ENCODE peak calls at places on chromosomes 6 and 20, in four cellular contexts. P is WTC11, R is K562, X is SK-N-SH. E is an unnamed sample.

GRCh38 chr20:46192376-46192944 is 74.3 kb downstream of the CD40 start:
- DNase-seq in P (no peak), R (no peak), X (peak; percentile 89), E (no peak)

GRCh38 chr20:33531047-33531877 is 41.4 kb downstream of the CBFA2T2 start:
- DNase-seq in P (no peak), R (no peak), X (peak; percentile 47), E (no peak)

GRCh38 chr6:134921980-134922313 is 28.0 kb downstream of the ALDH8A1 start:
- DNase-seq in P (no peak), R (no peak), X (no peak), E (no peak)

GRCh38 chr6:142824491-142824890 is 120.5 kb downstream of the HIVEP2 start:
- DNase-seq in P (no peak), R (no peak), X (no peak), E (no peak)

GRCh38 chr20:59518881-59519706 is 85.2 kb upstream of the PHACTR3 start:
- DNase-seq in P (peak; percentile 54), R (peak; percentile 50), X (peak; percentile 73), E (peak; percentile 62)

GRCh38 chr6:113102761-113103160 is 754.4 kb upstream of the MARCKS start:
- DNase-seq in P (no peak), R (no peak), X (no peak), E (no peak)

GRCh38 chr6:35065441-35065800 is 75.7 kb downstream of the TCP11 start:
- DNase-seq in P (no peak), R (no peak), X (no peak), E (no peak)

GRCh38 chr6:141526985-141527384 is 605.7 kb upstream of the GJE1 start:
- DNase-seq in P (no peak), R (no peak), X (no peak), E (no peak)

GRCh38 chr6:135319819-135320218 is 138.7 kb downstream of the MYB start:
- DNase-seq in P (no peak), R (no peak), X (no peak), E (no peak)

GRCh38 chr6:22838346-22838745 is 269.0 kb downstream of the HDGFL1 start:
- DNase-seq in P (no peak), R (no peak), X (no peak), E (no peak)

GRCh38 chr6:25006565-25007001 is 70.8 kb upstream of the RIPOR2 start:
- DNase-seq in P (no peak), R (peak; percentile 16), X (no peak), E (no peak)

GRCh38 chr20:41369673-41370072 is 3.1 kb upstream of the EMILIN3 start:
- DNase-seq in P (no peak), R (no peak), X (no peak), E (no peak)

GRCh38 chr6:11275598-11275997 is 43.1 kb upstream of the NEDD9 start:
- DNase-seq in P (no peak), R (no peak), X (no peak), E (no peak)

GRCh38 chr20:33783818-33784217 is 27.3 kb upstream of the CHMP4B start:
- DNase-seq in P (no peak), R (no peak), X (no peak), E (no peak)

GRCh38 chr6:89987830-89988229 is 93.6 kb downstream of the GJA10 start:
- DNase-seq in P (no peak), R (no peak), X (no peak), E (no peak)

GRCh38 chr6:89268776-89269175 is 46.3 kb downstream of the GABRR2 start:
- DNase-seq in P (no peak), R (peak; percentile 13), X (no peak), E (no peak)

GRCh38 chr20:58893355-58894151 is 41.0 kb downstream of the GNAS start:
- DNase-seq in P (no peak), R (peak; percentile 52), X (no peak), E (no peak)

GRCh38 chr20:57414867-57415592 is 23.8 kb downstream of the RBM38 start:
- DNase-seq in P (no peak), R (peak; percentile 77), X (no peak), E (no peak)

GRCh38 chr6:165718486-165718885 is 55.4 kb upstream of the PDE10A start:
- DNase-seq in P (no peak), R (no peak), X (no peak), E (no peak)

GRCh38 chr20:38187512-38187911 is 22.4 kb upstream of the TGM2 start:
- DNase-seq in P (peak; percentile 47), R (peak; percentile 39), X (no peak), E (no peak)

GRCh38 chr6:127118505-127119360 is at the start of gene RSPO3:
- DNase-seq in P (peak; percentile 52), R (no peak), X (peak; percentile 44), E (peak; percentile 79)

GRCh38 chr6:14983599-14984296 is 262.1 kb upstream of the JARID2 start:
- DNase-seq in P (no peak), R (no peak), X (no peak), E (no peak)

GRCh38 chr6:72861935-72862432 is 240.1 kb downstream of the KCNQ5 start:
- DNase-seq in P (no peak), R (no peak), X (no peak), E (no peak)

GRCh38 chr6:121838842-121839241 is 403.4 kb downstream of the GJA1 start:
- DNase-seq in P (no peak), R (no peak), X (no peak), E (no peak)

GRCh38 chr6:150435832-150436231 is 67.0 kb downstream of the IYD start:
- DNase-seq in P (no peak), R (peak; percentile 35), X (no peak), E (no peak)

GRCh38 chr6:168088161-168089106 is 9.4 kb upstream of the FRMD1 start:
- DNase-seq in P (peak; percentile 51), R (no peak), X (no peak), E (no peak)

GRCh38 chr6:113662688-113663333 is 194.3 kb upstream of the MARCKS start:
- DNase-seq in P (no peak), R (no peak), X (no peak), E (no peak)

GRCh38 chr20:34011275-34011674 is 17.6 kb downstream of the RALY start:
- DNase-seq in P (no peak), R (peak; percentile 42), X (peak; percentile 40), E (no peak)

GRCh38 chr20:36862857-36863668 is 12.9 kb upstream of the TLDC2 start:
- DNase-seq in P (peak; percentile 31), R (peak; percentile 36), X (no peak), E (no peak)

GRCh38 chr6:162217811-162218450 is 509.6 kb downstream of the PRKN start:
- DNase-seq in P (no peak), R (no peak), X (no peak), E (no peak)

GRCh38 chr20:61030130-61030529 is 221.9 kb upstream of the CDH4 start:
- DNase-seq in P (no peak), R (no peak), X (no peak), E (no peak)

GRCh38 chr6:138986578-138986977 is 1.5 kb downstream of the REPS1 start:
- DNase-seq in P (no peak), R (peak; percentile 45), X (no peak), E (no peak)

GRCh38 chr6:37320649-37321048 is 33.1 kb upstream of the RNF8 start:
- DNase-seq in P (no peak), R (no peak), X (no peak), E (no peak)

GRCh38 chr6:111031151-111031550 is 49.3 kb downstream of the RPF2 start:
- DNase-seq in P (no peak), R (no peak), X (no peak), E (no peak)

GRCh38 chr6:111030008-111031006 is 48.5 kb downstream of the RPF2 start:
- DNase-seq in P (no peak), R (no peak), X (peak; percentile 28), E (no peak)

GRCh38 chr6:111027219-111027618 is 45.4 kb downstream of the RPF2 start:
- DNase-seq in P (no peak), R (peak; percentile 22), X (no peak), E (no peak)

GRCh38 chr6:111033628-111034289 is 51.9 kb downstream of the RPF2 start:
- DNase-seq in P (peak; percentile 36), R (no peak), X (no peak), E (peak; percentile 66)

GRCh38 chr6:111032493-111033140 is 50.8 kb downstream of the RPF2 start:
- DNase-seq in P (no peak), R (no peak), X (no peak), E (no peak)
- TF ChIP-seq TEAD4 in P (no peak), R (no peak), X (no peak), E (no peak)

GRCh38 chr6:144617231-144618199 is 332.4 kb downstream of the UTRN start:
- DNase-seq in P (no peak), R (no peak), X (no peak), E (no peak)
- TF ChIP-seq TEAD4 in P (no peak), R (no peak), X (no peak), E (no peak)

GRCh38 chr6:32081676-32082075 is 27.5 kb downstream of the TNXB start:
- DNase-seq in P (no peak), R (no peak), X (no peak), E (no peak)
- TF ChIP-seq TEAD4 in P (no peak), R (no peak), X (no peak), E (no peak)

GRCh38 chr6:32785781-32786533 is 22.6 kb upstream of the HLA-DQB2 start:
- DNase-seq in P (peak; percentile 42), R (peak; percentile 69), X (peak; percentile 37), E (no peak)
- TF ChIP-seq TEAD4 in P (no peak), R (no peak), X (no peak), E (no peak)

GRCh38 chr6:137166247-137167098 is 7.0 kb downstream of the IL22RA2 start:
- DNase-seq in P (no peak), R (no peak), X (no peak), E (no peak)
- TF ChIP-seq TEAD4 in P (no peak), R (no peak), X (no peak), E (no peak)

DNA sequence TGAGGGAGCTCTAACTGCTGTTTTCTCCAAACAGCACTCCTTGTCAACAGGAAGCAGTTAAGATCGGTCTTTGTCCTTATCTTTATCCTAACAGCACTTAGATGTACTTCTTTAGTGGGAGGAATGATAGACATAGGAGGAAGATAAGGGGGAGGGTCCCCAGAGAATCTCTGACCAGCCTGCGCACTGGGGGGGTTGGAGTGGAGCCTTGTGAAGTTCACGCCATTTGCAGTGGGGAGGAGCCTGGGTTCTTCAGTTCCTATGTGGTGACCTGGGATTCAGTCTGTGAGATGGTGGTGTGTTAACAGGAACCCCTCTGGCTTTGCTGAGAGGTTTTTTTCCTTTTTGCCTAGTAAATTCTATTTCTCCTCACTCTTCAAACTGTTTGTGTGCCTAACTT is 18.1 kb upstream of the ASCC3 start:
- DNase-seq in P (no peak), R (no peak), X (no peak), E (no peak)
- TF ChIP-seq TEAD4 in P (no peak), R (no peak), X (no peak), E (no peak)

DNA sequence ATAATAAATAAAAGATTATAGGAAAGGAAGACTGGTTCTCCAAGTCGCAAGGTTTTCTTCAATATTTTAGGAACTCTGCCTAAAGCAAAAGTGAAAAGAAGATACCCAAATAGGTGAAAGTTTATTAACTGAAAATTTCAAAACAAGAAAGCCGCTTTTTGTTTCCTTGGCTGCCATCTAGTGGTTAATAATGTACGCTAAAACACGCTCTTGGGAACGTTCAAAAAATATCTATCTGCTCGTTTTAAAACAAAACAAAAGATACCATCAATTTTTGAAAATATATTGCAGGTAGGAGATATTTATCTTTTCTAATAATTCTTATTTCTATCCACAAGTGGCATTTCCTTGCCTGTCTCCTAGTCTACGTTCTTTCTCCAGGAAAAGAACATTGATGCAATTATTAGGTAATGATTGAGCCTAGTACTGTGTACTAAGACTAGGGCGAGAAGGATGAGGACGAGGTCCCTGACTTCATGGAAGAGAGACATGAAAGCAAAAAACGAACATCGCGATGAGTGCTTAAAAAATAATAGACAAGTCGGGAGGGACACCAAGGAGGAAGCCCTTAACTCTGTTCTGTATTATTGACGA is 97.2 kb downstream of the SPTLC3 start:
- DNase-seq in P (no peak), R (peak; percentile 6), X (peak; percentile 7), E (no peak)
- TF ChIP-seq TEAD4 in P (no peak), R (no peak), X (no peak), E (no peak)

E was measured in H1.